ENCODE peak calls at places on chromosome 11, in eight cellular contexts. Z, T, U, Q, Y, R, E and P are unnamed samples.
A peak's percentile ranks its signal among the peaks of the same experiment; 100 is the strongest.

GRCh38 chr11:33778682-33779081 is 4.4 kb upstream of the FBXO3 start:
- DNase-seq in T (no peak), R (no peak), Z (peak; percentile 67), Y (no peak), E (no peak), Q (no peak), U (peak; percentile 61), P (no peak)

GRCh38 chr11:2750601-2751522 is 51.1 kb upstream of the KCNQ1OT1 start:
- DNase-seq in Q (no peak), E (peak; percentile 34), R (no peak), Y (peak; percentile 49), T (no peak), U (no peak), Z (no peak), P (no peak)

GRCh38 chr11:40387240-40387980 is 1072.0 kb downstream of the LRRC4C start:
- DNase-seq in Y (no peak), R (no peak), Q (no peak), U (no peak), T (no peak), E (no peak), Z (no peak), P (no peak)

GRCh38 chr11:61071208-61071681 is 31.0 kb upstream of the CD5 start:
- DNase-seq in Y (no peak), Z (no peak), E (no peak), U (no peak), R (peak; percentile 76), T (no peak), Q (no peak), P (no peak)

GRCh38 chr11:68567553-68567952 is 107.0 kb downstream of the PPP6R3 start:
- DNase-seq in E (no peak), Q (no peak), T (no peak), Y (no peak), Z (no peak), R (no peak), U (no peak), P (no peak)

GRCh38 chr11:46555269-46556054 is 38.4 kb downstream of the AMBRA1 start:
- DNase-seq in U (peak; percentile 21), T (no peak), Y (no peak), R (no peak), E (no peak), Q (no peak), Z (no peak), P (no peak)

GRCh38 chr11:115924744-115925567 is 420.7 kb upstream of the CADM1 start:
- DNase-seq in Y (no peak), U (no peak), R (no peak), Z (no peak), E (no peak), Q (no peak), T (no peak), P (no peak)

GRCh38 chr11:102287963-102288744 is 29.1 kb upstream of the BIRC3 start:
- DNase-seq in Q (no peak), E (peak; percentile 9), Y (no peak), U (no peak), Z (peak; percentile 60), R (no peak), T (no peak), P (no peak)

GRCh38 chr11:47881145-47881544 is 33.0 kb upstream of the NUP160 start:
- DNase-seq in Q (peak; percentile 51), U (no peak), Y (no peak), E (no peak), T (no peak), R (no peak), Z (no peak), P (no peak)

GRCh38 chr11:111018571-111018970 is 227.0 kb upstream of the POU2AF2 start:
- DNase-seq in Z (no peak), Y (no peak), R (no peak), T (no peak), E (no peak), U (peak; percentile 26), Q (no peak), P (no peak)

GRCh38 chr11:77191823-77192495 is 63.9 kb downstream of the MYO7A start:
- DNase-seq in Y (no peak), Z (peak; percentile 60), E (no peak), T (peak; percentile 93), Q (no peak), R (peak; percentile 81), U (no peak), P (no peak)

GRCh38 chr11:46590740-46591606 is 2.9 kb downstream of the AMBRA1 start:
- DNase-seq in U (no peak), Q (no peak), E (no peak), Y (no peak), Z (no peak), R (no peak), T (no peak), P (no peak)

GRCh38 chr11:57306156-57306876 is 18.4 kb downstream of the TNKS1BP1 start:
- DNase-seq in T (no peak), Q (no peak), R (no peak), U (no peak), E (no peak), Z (no peak), Y (no peak), P (no peak)

GRCh38 chr11:2211113-2211971 is 39.7 kb upstream of the TH start:
- DNase-seq in R (no peak), Y (no peak), Q (peak; percentile 11), Z (no peak), T (peak; percentile 46), E (no peak), U (no peak), P (no peak)

GRCh38 chr11:134047586-134047999 is 21.3 kb upstream of the JAM3 start:
- DNase-seq in T (peak; percentile 54), Z (no peak), U (peak; percentile 85), Y (no peak), R (no peak), Q (peak; percentile 90), E (no peak), P (peak; percentile 88)

GRCh38 chr11:119806064-119806915 is 77.3 kb upstream of the NECTIN1 start:
- DNase-seq in Y (no peak), E (no peak), Q (no peak), R (no peak), U (no peak), T (peak; percentile 43), Z (no peak), P (no peak)

GRCh38 chr11:66686801-66687750 is 9.4 kb upstream of the RBM4B start:
- DNase-seq in Z (no peak), Y (no peak), E (no peak), T (no peak), Q (no peak), R (no peak), U (no peak), P (no peak)